ENCODE peak calls at places on chromosomes 13 and 19, in seven cellular contexts. S is endothelial cell of umbilical vein, K is H1, B is A549, M is K562, C is SK-N-SH, O is GM12878. E is an unnamed sample.

GRCh38 chr19:51339313-51339686 is 2.6 kb downstream of the VSIG10L start:
- DNase-seq in S (no peak), K (peak; percentile 53), B (peak; percentile 55), M (peak; percentile 43), C (no peak), O (no peak), E (no peak)

GRCh38 chr13:111166882-111167281 is 51.8 kb downstream of the ARHGEF7 start:
- DNase-seq in S (no peak), K (no peak), B (no peak), M (no peak), C (no peak), O (no peak), E (no peak)

GRCh38 chr19:10404888-10405808 is 1.8 kb upstream of the CDC37 start:
- DNase-seq in S (no peak), K (no peak), B (no peak), M (no peak), C (peak; percentile 42), O (no peak), E (no peak)

GRCh38 chr19:12884926-12885748 is 1.9 kb downstream of the KLF1 start:
- DNase-seq in S (peak; percentile 45), K (peak; percentile 94), B (peak; percentile 54), M (peak; percentile 92), C (peak; percentile 86), O (peak; percentile 57), E (peak; percentile 82)

GRCh38 chr19:36489920-36490415 is 607 bp upstream of the ZNF566 start:
- DNase-seq in S (no peak), K (peak; percentile 93), B (peak; percentile 96), M (peak; percentile 90), C (peak; percentile 91), O (peak; percentile 73), E (peak; percentile 91)

GRCh38 chr13:46057251-46058015 is 4.9 kb upstream of the ZC3H13 start:
- DNase-seq in S (no peak), K (no peak), B (no peak), M (no peak), C (no peak), O (no peak), E (no peak)

GRCh38 chr13:35164324-35164932 is 222.4 kb downstream of the NBEA start:
- DNase-seq in S (peak; percentile 59), K (no peak), B (peak; percentile 2), M (peak; percentile 6), C (peak; percentile 16), O (peak; percentile 40), E (peak; percentile 44)

GRCh38 chr19:46514589-46515289 is 19.1 kb upstream of the PNMA8B start:
- DNase-seq in S (no peak), K (no peak), B (no peak), M (no peak), C (no peak), O (no peak), E (peak; percentile 30)

GRCh38 chr19:46240693-46241092 is 11.2 kb downstream of the IGFL1 start:
- DNase-seq in S (no peak), K (no peak), B (no peak), M (no peak), C (no peak), O (no peak), E (no peak)

GRCh38 chr19:58379276-58379675 is 1.6 kb downstream of the ZNF837 start:
- DNase-seq in S (no peak), K (no peak), B (no peak), M (no peak), C (no peak), O (no peak), E (no peak)

GRCh38 chr13:92224052-92224821 is 825.8 kb downstream of the GPC5 start:
- DNase-seq in S (no peak), K (no peak), B (no peak), M (no peak), C (no peak), O (no peak), E (peak; percentile 92)

GRCh38 chr13:52846567-52847321 is 1.7 kb downstream of the PCDH8 start:
- DNase-seq in S (peak; percentile 24), K (no peak), B (no peak), M (no peak), C (peak; percentile 75), O (no peak), E (no peak)

GRCh38 chr13:45737571-45738002 is 35.5 kb downstream of the CBY2 start:
- DNase-seq in S (no peak), K (no peak), B (no peak), M (peak; percentile 20), C (no peak), O (no peak), E (peak; percentile 62)

GRCh38 chr19:53621885-53622710 is 9.7 kb upstream of the DPRX start:
- DNase-seq in S (no peak), K (no peak), B (no peak), M (no peak), C (no peak), O (no peak), E (peak; percentile 21)

GRCh38 chr19:4094761-4095487 is 28.2 kb upstream of the ZBTB7A start:
- DNase-seq in S (no peak), K (no peak), B (no peak), M (no peak), C (no peak), O (no peak), E (no peak)

GRCh38 chr19:38666662-38667448 is 19.4 kb downstream of the ACTN4 start:
- DNase-seq in S (peak; percentile 90), K (no peak), B (no peak), M (no peak), C (no peak), O (no peak), E (peak; percentile 54)

GRCh38 chr13:48511621-48512232 is 21.2 kb downstream of the RCBTB2 start:
- DNase-seq in S (peak; percentile 44), K (no peak), B (no peak), M (no peak), C (no peak), O (no peak), E (no peak)

GRCh38 chr13:92719868-92720267 is 506.7 kb upstream of the GPC6 start:
- DNase-seq in S (no peak), K (peak; percentile 2), B (no peak), M (no peak), C (no peak), O (no peak), E (no peak)

GRCh38 chr13:20475927-20476691 is 49.5 kb downstream of the CRYL1 start:
- DNase-seq in S (no peak), K (no peak), B (no peak), M (no peak), C (no peak), O (peak; percentile 65), E (peak; percentile 39)

GRCh38 chr19:48815870-48816501 is 5.2 kb upstream of the BCAT2 start:
- DNase-seq in S (no peak), K (no peak), B (peak; percentile 71), M (peak; percentile 24), C (peak; percentile 36), O (no peak), E (no peak)

GRCh38 chr13:25371608-25372274 is at the start of gene ATP8A2:
- DNase-seq in S (no peak), K (no peak), B (no peak), M (peak; percentile 39), C (peak; percentile 82), O (no peak), E (no peak)

GRCh38 chr19:41699231-41699967 is 9.0 kb upstream of the CEACAM5 start:
- DNase-seq in S (no peak), K (no peak), B (peak; percentile 72), M (no peak), C (no peak), O (no peak), E (no peak)

GRCh38 chr13:83352391-83352790 is 529.9 kb downstream of the SLITRK1 start:
- DNase-seq in S (no peak), K (no peak), B (no peak), M (no peak), C (no peak), O (no peak), E (no peak)

GRCh38 chr13:83355042-83355441 is 527.2 kb downstream of the SLITRK1 start:
- DNase-seq in S (no peak), K (no peak), B (no peak), M (no peak), C (no peak), O (no peak), E (no peak)

GRCh38 chr13:83350569-83350968 is 531.7 kb downstream of the SLITRK1 start:
- DNase-seq in S (no peak), K (no peak), B (no peak), M (no peak), C (no peak), O (no peak), E (no peak)
- TF ChIP-seq MAX in S (no peak), K (no peak), B (no peak), M (no peak), C (no peak), O (no peak), E (no peak)

DNA sequence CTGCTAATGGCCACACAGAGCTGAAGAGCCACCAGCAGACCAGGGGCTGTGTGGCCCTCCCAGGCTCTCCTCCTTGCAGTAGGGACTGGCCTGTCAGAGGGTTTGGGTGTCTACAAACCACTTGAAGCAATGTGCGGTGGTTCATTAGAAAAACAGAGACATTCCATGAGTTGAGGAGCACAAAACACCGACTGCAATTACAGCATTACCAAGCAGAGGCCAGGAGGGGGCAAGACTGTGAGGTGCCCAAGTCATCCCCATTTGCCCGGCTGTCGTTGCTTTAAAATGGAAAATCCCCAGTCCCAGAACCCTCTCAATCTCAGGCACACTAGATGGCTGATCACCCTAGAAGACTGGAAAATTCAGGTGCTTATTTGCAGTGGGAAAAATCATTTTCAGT is 15.0 kb downstream of the TMTC4 start:
- DNase-seq in S (no peak), K (no peak), B (no peak), M (no peak), C (no peak), O (no peak), E (no peak)
- H3K4me3 ChIP-seq in S (no peak overlapping the region), K (no peak overlapping the region), B (no peak overlapping the region), M (no peak overlapping the region), C (no peak overlapping the region), O (no peak overlapping the region), E (no peak overlapping the region)

GRCh38 chr13:31172001-31172400 is 10.3 kb upstream of the HSPH1 start:
- DNase-seq in S (peak; percentile 14), K (no peak), B (no peak), M (no peak), C (no peak), O (no peak), E (peak; percentile 27)
- TF ChIP-seq MAX in S (no peak), K (no peak), B (no peak), M (no peak), C (no peak), O (no peak), E (no peak)

DNA sequence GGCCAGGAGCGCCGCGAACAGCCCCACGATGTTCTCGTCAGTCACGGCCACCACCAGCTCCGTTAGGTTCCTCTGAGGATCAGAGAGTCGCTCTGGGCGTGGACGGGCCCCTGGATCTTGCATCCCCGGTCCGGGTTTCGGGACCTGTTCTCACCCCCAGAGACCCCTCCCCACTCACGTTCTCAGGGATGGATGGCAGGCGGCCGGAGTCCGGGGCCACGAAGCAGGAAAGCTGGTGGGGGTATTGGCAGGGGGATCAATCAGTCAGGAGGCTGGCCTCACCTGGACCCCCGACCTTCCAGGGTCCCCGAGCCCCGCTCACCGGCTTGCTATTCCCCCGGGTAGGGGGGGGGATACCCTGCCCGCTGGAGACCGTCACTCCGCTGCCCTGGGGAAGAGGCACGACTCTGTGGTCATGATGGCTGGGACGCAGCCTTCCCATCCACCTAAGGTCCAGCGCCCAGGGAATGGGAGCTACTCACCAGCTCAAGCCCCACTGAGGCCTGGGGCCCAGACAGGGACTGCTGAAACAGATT is 4.6 kb downstream of the DENND1C start:
- DNase-seq in S (no peak), K (no peak), B (no peak), M (no peak), C (no peak), O (no peak), E (no peak)
- H3K4me3 ChIP-seq in S (no peak overlapping the region), K (peak overlapping the region; percentile 44), B (peak overlapping the region; percentile 44), M (no peak overlapping the region), C (peak overlapping the region; percentile 39), O (no peak overlapping the region), E (no peak overlapping the region)

E was measured in NB4.